ENCODE peak calls at places on chromosome 3, in five cellular contexts. F, Y, P, L and C are unnamed samples.

GRCh38 chr3:134189848-134190247 is 60.8 kb downstream of the RYK start:
- DNase-seq in F (no peak), P (peak; percentile 40), Y (no peak), L (no peak), C (no peak)

GRCh38 chr3:191246628-191247027 is 47.6 kb downstream of the OSTN start:
- DNase-seq in Y (no peak), P (peak; percentile 85), L (no peak), F (peak; percentile 61), C (no peak)

GRCh38 chr3:146550743-146551510 is 6.5 kb upstream of the PLSCR1 start:
- DNase-seq in L (no peak), Y (no peak), P (peak; percentile 96), F (peak; percentile 80), C (no peak)

GRCh38 chr3:149828390-149828789 is 15.4 kb downstream of the RNF13 start:
- DNase-seq in P (no peak), F (no peak), L (no peak), Y (no peak), C (no peak)

GRCh38 chr3:31634485-31634884 is 101.8 kb downstream of the STT3B start:
- DNase-seq in P (peak; percentile 34), F (peak; percentile 87), Y (no peak), L (no peak), C (no peak)

GRCh38 chr3:123930426-123930825 is 30.6 kb downstream of the CCDC14 start:
- DNase-seq in P (no peak), Y (no peak), F (peak; percentile 49), L (no peak), C (no peak)

GRCh38 chr3:55402886-55403605 is 84.1 kb downstream of the WNT5A start:
- DNase-seq in L (no peak), Y (no peak), P (peak; percentile 30), F (no peak), C (no peak)

GRCh38 chr3:52431459-52432223 is 13.3 kb downstream of the SEMA3G start:
- DNase-seq in L (no peak), Y (no peak), F (no peak), P (no peak), C (no peak)

GRCh38 chr3:98994128-98994762 is 92.8 kb upstream of the DCBLD2 start:
- DNase-seq in P (peak; percentile 76), Y (no peak), F (peak; percentile 70), L (no peak), C (no peak)

GRCh38 chr3:42600958-42601675 is 631 bp downstream of the NKTR start:
- DNase-seq in L (peak; percentile 88), F (peak; percentile 68), Y (peak; percentile 64), P (peak; percentile 76), C (no peak)

GRCh38 chr3:126399348-126399730 is 4.6 kb downstream of the CFAP100 start:
- DNase-seq in Y (no peak), F (no peak), L (no peak), P (no peak), C (peak; percentile 30)

GRCh38 chr3:11601446-11602241 is 42.1 kb downstream of the VGLL4 start:
- DNase-seq in P (peak; percentile 59), F (peak; percentile 80), Y (peak; percentile 60), L (no peak), C (peak; percentile 59)

GRCh38 chr3:52167240-52167639 is 13.0 kb upstream of the POC1A start:
- DNase-seq in F (no peak), L (no peak), P (no peak), Y (no peak), C (no peak)

GRCh38 chr3:158763421-158763820 is 31.2 kb upstream of the RARRES1 start:
- DNase-seq in P (no peak), F (no peak), L (no peak), Y (no peak), C (no peak)

GRCh38 chr3:175743733-175744400 is 884.7 kb downstream of the NAALADL2 start:
- DNase-seq in F (peak; percentile 39), P (peak; percentile 9), L (no peak), Y (no peak), C (no peak)

GRCh38 chr3:98574157-98574556 is 19.3 kb downstream of the CPOX start:
- DNase-seq in Y (no peak), L (no peak), P (no peak), F (no peak), C (no peak)

GRCh38 chr3:143084856-143085731 is 34.5 kb upstream of the CHST2 start:
- DNase-seq in F (peak; percentile 31), L (no peak), P (peak; percentile 53), Y (no peak), C (peak; percentile 66)

GRCh38 chr3:76222115-76222652 is 436.8 kb upstream of the ZNF717 start:
- DNase-seq in P (no peak), Y (no peak), L (no peak), F (no peak), C (no peak)

GRCh38 chr3:143090966-143091365 is 28.6 kb upstream of the CHST2 start:
- DNase-seq in P (no peak), Y (no peak), L (no peak), F (no peak), C (no peak)

GRCh38 chr3:157513585-157513984 is 10.4 kb upstream of the VEPH1 start:
- DNase-seq in L (no peak), Y (no peak), P (no peak), F (no peak), C (no peak)

GRCh38 chr3:31277582-31277981 is 255.1 kb upstream of the STT3B start:
- DNase-seq in P (no peak), Y (no peak), F (peak; percentile 62), L (no peak), C (no peak)

GRCh38 chr3:127152676-127153505 is 40.0 kb upstream of the PRR23E start:
- DNase-seq in Y (peak; percentile 10), F (no peak), L (no peak), P (no peak), C (no peak)

GRCh38 chr3:47780727-47781325 is 867 bp downstream of the SMARCC1 start:
- DNase-seq in L (no peak), F (no peak), P (peak; percentile 45), Y (no peak), C (no peak)

GRCh38 chr3:148884261-148884660 is 19.2 kb downstream of the CPA3 start:
- DNase-seq in F (peak; percentile 60), Y (no peak), P (no peak), L (no peak), C (no peak)

GRCh38 chr3:57370331-57370730 is 77.8 kb upstream of the ASB14 start:
- DNase-seq in P (peak; percentile 30), L (no peak), Y (no peak), F (no peak), C (no peak)

GRCh38 chr3:118943597-118943996 is 91.0 kb downstream of the IGSF11 start:
- DNase-seq in F (no peak), P (no peak), L (no peak), Y (no peak), C (no peak)

GRCh38 chr3:13403818-13404216 is 16.3 kb downstream of the NUP210 start:
- DNase-seq in P (no peak), L (no peak), F (no peak), Y (no peak), C (no peak)

GRCh38 chr3:130386604-130387263 is 41.3 kb downstream of the COL6A5 start:
- DNase-seq in P (peak; percentile 15), Y (no peak), L (no peak), F (no peak), C (no peak)

GRCh38 chr3:44628716-44629115 is 3.9 kb downstream of the ZNF197 start:
- DNase-seq in L (no peak), P (no peak), Y (no peak), F (no peak), C (no peak)

DNA sequence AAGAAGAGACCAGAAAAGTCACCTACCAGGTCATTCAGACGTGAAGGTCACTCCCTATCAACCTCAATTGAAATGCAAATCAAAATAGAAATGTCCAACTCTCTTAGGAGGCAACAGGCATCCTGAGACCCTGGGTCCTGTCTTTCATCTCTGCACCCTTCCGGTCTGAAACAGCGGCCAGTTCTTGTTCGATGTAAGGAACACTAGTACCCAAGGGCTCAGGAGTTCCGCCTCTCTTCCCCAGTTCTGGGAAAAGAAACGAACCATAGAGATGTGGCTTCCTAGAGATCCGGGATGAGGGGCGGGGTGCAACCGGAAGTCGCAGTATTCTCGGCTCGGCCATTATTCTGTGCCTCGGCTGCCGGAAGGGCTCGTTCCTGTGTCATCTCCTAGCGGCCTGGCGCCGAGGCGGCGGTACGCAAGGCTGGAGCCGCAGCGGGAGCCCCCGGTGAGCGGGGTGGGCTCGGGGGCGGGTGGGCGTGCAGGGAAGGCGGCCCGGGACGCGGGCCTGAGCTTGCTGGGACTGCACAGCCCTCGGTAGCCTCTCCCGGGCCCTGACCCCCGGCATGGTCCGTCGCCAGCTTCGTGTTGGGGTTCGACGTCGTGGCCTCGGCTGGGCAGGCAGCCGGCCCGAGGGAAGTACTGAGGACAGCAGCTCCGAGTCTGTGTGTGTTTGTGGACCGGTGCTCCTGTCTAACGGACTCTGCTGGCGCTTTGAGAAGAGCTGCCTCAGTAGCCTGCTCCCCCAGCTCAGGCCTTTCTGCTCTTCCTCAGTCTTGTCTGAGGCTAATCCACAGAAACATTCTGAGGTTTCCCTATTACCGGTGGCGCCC is at the start of gene ZNF197:
- DNase-seq in L (peak; percentile 91), P (peak; percentile 87), Y (peak; percentile 82), F (peak; percentile 92), C (peak; percentile 41)
- TF ChIP-seq CTCF in L (no peak), P (no peak), Y (no peak), F (no peak), C (no peak)

GRCh38 chr3:29353807-29354206 is 72.9 kb downstream of the RBMS3 start:
- DNase-seq in L (no peak), F (no peak), Y (no peak), P (peak; percentile 42), C (no peak)
- H3K4me3 ChIP-seq in L (no peak overlapping the region), F (no peak overlapping the region), Y (no peak overlapping the region), P (peak overlapping the region; percentile 25), C (no peak overlapping the region)

DNA sequence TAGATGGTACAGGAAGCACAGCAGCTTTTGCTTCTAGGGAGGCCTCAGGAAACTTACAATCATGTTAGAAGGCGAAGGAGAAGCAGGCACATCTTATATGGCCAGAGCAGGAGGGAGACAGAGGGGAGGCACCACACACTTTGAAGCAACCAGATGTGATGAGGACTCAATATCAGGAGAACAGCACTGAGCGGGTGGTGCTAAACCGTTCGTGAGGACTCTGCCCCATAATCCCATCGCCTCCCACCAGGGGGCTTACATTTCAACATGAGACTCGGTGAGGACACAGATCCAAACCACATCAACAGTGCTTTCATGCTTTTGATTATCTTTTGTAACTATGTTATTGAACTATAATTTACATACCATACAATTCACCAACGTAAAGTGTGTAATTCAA is 7.6 kb upstream of the TMEM44 start:
- DNase-seq in L (no peak), F (no peak), Y (no peak), P (no peak), C (no peak)
- TF ChIP-seq CTCF in L (no peak), F (peak; percentile 37), Y (no peak), P (peak; percentile 41), C (peak; percentile 26)

GRCh38 chr3:110727056-110727455 is 344.6 kb upstream of the NECTIN3 start:
- DNase-seq in P (no peak), Y (no peak), L (no peak), F (no peak), C (no peak)
- H3K4me3 ChIP-seq in P (no peak overlapping the region), Y (no peak overlapping the region), L (no peak overlapping the region), F (no peak overlapping the region), C (no peak overlapping the region)

GRCh38 chr3:176872771-176873209 is 324.5 kb downstream of the TBL1XR1 start:
- DNase-seq in P (peak; percentile 53), L (peak; percentile 64), F (peak; percentile 45), Y (peak; percentile 52), C (peak; percentile 24)
- TF ChIP-seq CTCF in P (peak; percentile 87), L (peak; percentile 65), F (peak; percentile 90), Y (no peak), C (peak; percentile 94)

GRCh38 chr3:171790898-171791694 is 19.2 kb downstream of the PLD1 start:
- DNase-seq in Y (no peak), L (no peak), F (peak; percentile 82), P (peak; percentile 75), C (no peak)
- H3K4me3 ChIP-seq in Y (no peak overlapping the region), L (no peak overlapping the region), F (no peak overlapping the region), P (no peak overlapping the region), C (no peak overlapping the region)

GRCh38 chr3:197484204-197484901 is 71.4 kb downstream of the BDH1 start:
- DNase-seq in P (no peak), Y (no peak), L (no peak), F (no peak), C (no peak)
- TF ChIP-seq CTCF in P (no peak), Y (no peak), L (no peak), F (no peak), C (no peak)